ENCODE peak calls at places on chromosomes 12 and 14, in four cellular contexts. G is H1, B is NT2/D1, M is HepG2. N is an unnamed sample.

GRCh38 chr14:91963465-91963864 is 16.0 kb upstream of the FBLN5 start:
- DNase-seq in B (no peak), M (no peak), G (no peak), N (no peak)

GRCh38 chr12:52191841-52192791 is at the start of gene KRT80:
- DNase-seq in M (peak; percentile 86), G (no peak), B (no peak), N (peak; percentile 97)

GRCh38 chr12:113276946-113277500 is 55.8 kb downstream of the TPCN1 start:
- DNase-seq in B (no peak), G (no peak), M (no peak), N (no peak)

GRCh38 chr12:29208060-29208459 is 59.0 kb downstream of the FAR2 start:
- DNase-seq in M (no peak), G (no peak), B (no peak), N (no peak)

GRCh38 chr12:65810036-65810435 is 14.2 kb upstream of the HMGA2 start:
- DNase-seq in G (no peak), B (no peak), M (no peak), N (no peak)

GRCh38 chr12:28172434-28173030 is 17.7 kb upstream of the CCDC91 start:
- DNase-seq in B (peak; percentile 52), M (peak; percentile 39), G (no peak), N (peak; percentile 36)

GRCh38 chr12:112967858-112968257 is 10.5 kb upstream of the OAS2 start:
- DNase-seq in B (no peak), G (no peak), M (no peak), N (no peak)

GRCh38 chr14:90159147-90159546 is 97.2 kb upstream of the PSMC1 start:
- DNase-seq in G (no peak), B (no peak), M (no peak), N (no peak)

GRCh38 chr12:45231515-45232145 is 15.7 kb downstream of the ANO6 start:
- DNase-seq in G (no peak), B (no peak), M (peak; percentile 65), N (no peak)

GRCh38 chr14:104129556-104129955 is 8.8 kb upstream of the KIF26A start:
- DNase-seq in G (no peak), B (no peak), M (no peak), N (no peak)
- TF ChIP-seq YY1 in G (no peak), B (no peak), M (no peak), N (no peak)

GRCh38 chr14:104226421-104227385 is 88.3 kb downstream of the KIF26A start:
- DNase-seq in B (no peak), G (no peak), M (no peak), N (no peak)

GRCh38 chr14:104228716-104229620 is 90.6 kb downstream of the KIF26A start:
- DNase-seq in M (no peak), B (no peak), G (no peak), N (no peak)

GRCh38 chr14:104228221-104228620 is 89.8 kb downstream of the KIF26A start:
- DNase-seq in M (no peak), B (no peak), G (no peak), N (no peak)

GRCh38 chr14:104229621-104230041 is 91.2 kb downstream of the KIF26A start:
- DNase-seq in M (no peak), G (no peak), B (no peak), N (no peak)

GRCh38 chr14:104227806-104228205 is 89.4 kb downstream of the KIF26A start:
- DNase-seq in G (no peak), B (no peak), M (no peak), N (no peak)
- TF ChIP-seq YY1 in G (no peak), B (no peak), M (no peak), N (no peak)

GRCh38 chr12:97313471-97314190 is 149.0 kb upstream of the RMST start:
- DNase-seq in M (peak; percentile 12), G (no peak), B (no peak), N (no peak)

GRCh38 chr12:97306121-97306520 is 156.5 kb upstream of the RMST start:
- DNase-seq in B (no peak), G (no peak), M (no peak), N (no peak)

GRCh38 chr12:97309921-97310320 is 152.7 kb upstream of the RMST start:
- DNase-seq in M (no peak), B (no peak), G (no peak), N (no peak)

GRCh38 chr12:97312570-97313135 is 150.0 kb upstream of the RMST start:
- DNase-seq in G (no peak), B (no peak), M (no peak), N (no peak)

DNA sequence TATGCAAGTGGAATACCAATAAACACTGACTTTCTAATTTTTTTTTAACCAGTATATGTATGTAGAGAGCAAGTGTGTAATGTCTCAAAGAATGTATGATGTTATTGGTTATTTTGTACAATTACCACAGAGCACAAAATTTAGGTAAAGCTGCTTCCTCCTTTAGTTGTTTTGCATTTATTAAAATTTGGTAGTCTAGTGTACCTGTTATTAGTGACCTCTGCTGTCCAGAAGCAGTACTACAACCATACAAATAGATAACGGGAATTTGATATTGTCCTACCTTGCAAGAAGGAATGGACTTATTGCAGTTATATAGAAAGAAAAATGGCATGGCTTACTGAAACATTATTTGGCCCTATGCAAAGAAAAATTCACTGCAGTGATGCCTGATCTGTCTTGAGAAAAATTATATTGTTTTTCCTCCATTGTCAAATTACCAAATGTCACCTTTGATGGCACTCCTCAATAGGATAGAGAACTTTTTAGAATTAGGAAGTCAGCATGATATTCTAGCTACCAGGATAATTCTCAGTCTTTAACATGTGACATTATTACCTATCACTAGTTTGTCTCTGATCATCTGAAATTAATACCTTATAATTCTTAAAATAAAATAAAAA is 153.9 kb upstream of the RMST start:
- DNase-seq in B (no peak), M (peak; percentile 39), G (no peak), N (peak; percentile 46)
- TF ChIP-seq YY1 in B (no peak), M (no peak), G (no peak), N (no peak)

GRCh38 chr14:51368721-51369163 is 128.7 kb downstream of the TMX1 start:
- DNase-seq in M (no peak), B (no peak), G (no peak), N (no peak)
- TF ChIP-seq YY1 in M (no peak), B (no peak), G (no peak), N (no peak)